ENCODE peak calls at places on chromosomes 6 and 20, in seven cellular contexts. U is B cell; K is endothelial cell; O is neural crest cell; T is activated CD8-positive, alpha-beta T cell treated with anti-CD3 and anti-CD28 coated beads for 36 hours; S is activated B cell treated with CpG ODN at 0.5 μM for 24 hours; N is brain microvascular endothelial cell. X is an unnamed sample.

GRCh38 chr6:170160628-170161611 is 130.0 kb downstream of the DLL1 start:
- DNase-seq in T (no peak), U (no peak), S (no peak), K (no peak), O (no peak), N (no peak), X (no peak)

GRCh38 chr20:58995461-58996225 is 11.4 kb downstream of the CTSZ start:
- DNase-seq in N (no peak), U (no peak), S (no peak), K (no peak), T (no peak), O (no peak), X (peak; percentile 85)

GRCh38 chr20:62860924-62861691 is 514 bp downstream of the TCFL5 start:
- DNase-seq in U (peak; percentile 71), T (peak; percentile 49), K (peak; percentile 41), S (peak; percentile 50), O (no peak), N (no peak), X (no peak)

GRCh38 chr20:8522191-8522590 is 390.1 kb downstream of the PLCB1 start:
- DNase-seq in T (no peak), K (no peak), S (no peak), U (no peak), N (no peak), O (no peak), X (no peak)

GRCh38 chr20:6783752-6784725 is 16.6 kb downstream of the BMP2 start:
- DNase-seq in S (no peak), U (no peak), O (no peak), K (no peak), N (no peak), T (no peak), X (no peak)

GRCh38 chr6:159595173-159595572 is 97.9 kb downstream of the SOD2 start:
- DNase-seq in S (no peak), N (peak; percentile 20), U (no peak), O (no peak), K (no peak), T (no peak), X (peak; percentile 59)

GRCh38 chr20:63224272-63225081 is 8.5 kb upstream of the YTHDF1 start:
- DNase-seq in S (no peak), U (no peak), O (no peak), K (no peak), T (no peak), N (peak; percentile 27), X (peak; percentile 56)

GRCh38 chr6:27112974-27113373 is 134.5 kb upstream of the PRSS16 start:
- DNase-seq in N (no peak), S (no peak), O (no peak), T (no peak), U (no peak), K (no peak), X (no peak)

GRCh38 chr6:31610891-31611425 is 4.1 kb upstream of the AIF1 start:
- DNase-seq in T (no peak), O (no peak), K (no peak), S (no peak), U (no peak), N (no peak), X (no peak)

GRCh38 chr6:14871196-14871595 is 374.7 kb upstream of the JARID2 start:
- DNase-seq in K (no peak), O (no peak), S (no peak), T (no peak), N (no peak), U (no peak), X (no peak)

GRCh38 chr6:154951400-154952200 is 43.5 kb upstream of the TIAM2 start:
- DNase-seq in K (no peak), O (no peak), U (peak; percentile 68), N (no peak), T (peak; percentile 51), S (peak; percentile 22), X (no peak)

GRCh38 chr20:24646331-24646730 is 176.9 kb downstream of the SYNDIG1 start:
- DNase-seq in N (no peak), K (no peak), S (no peak), U (peak; percentile 6), T (no peak), O (no peak), X (no peak)

GRCh38 chr6:43698584-43699349 is 11.2 kb upstream of the MRPS18A start:
- DNase-seq in K (no peak), U (no peak), T (no peak), S (no peak), N (peak; percentile 27), O (no peak), X (peak; percentile 41)

GRCh38 chr20:1375515-1375914 is 17.3 kb downstream of the FKBP1A start:
- DNase-seq in N (peak; percentile 70), T (no peak), U (no peak), O (no peak), S (no peak), K (no peak), X (no peak)

GRCh38 chr6:170254315-170255213 is 36.3 kb downstream of the DLL1 start:
- DNase-seq in T (no peak), O (no peak), S (no peak), N (no peak), K (no peak), U (no peak), X (no peak)

GRCh38 chr20:51153867-51154707 is 131.2 kb upstream of the KCNG1 start:
- DNase-seq in S (no peak), T (no peak), N (no peak), K (no peak), O (no peak), U (no peak), X (no peak)

GRCh38 chr6:122853259-122853995 is 64.4 kb downstream of the SMPDL3A start:
- DNase-seq in O (no peak), T (no peak), K (no peak), N (no peak), U (peak; percentile 6), S (no peak), X (no peak)

GRCh38 chr6:118894425-118895240 is 681 bp downstream of the ASF1A start:
- DNase-seq in T (peak; percentile 73), U (peak; percentile 84), N (peak; percentile 39), K (peak; percentile 57), S (peak; percentile 71), O (peak; percentile 52), X (peak; percentile 74)

GRCh38 chr20:8744228-8744844 is 324.6 kb upstream of the PLCB4 start:
- DNase-seq in K (no peak), S (no peak), U (no peak), N (no peak), T (no peak), O (no peak), X (no peak)

GRCh38 chr6:26222587-26222986 is 135.4 kb downstream of the HFE start:
- DNase-seq in U (no peak), O (no peak), T (peak; percentile 40), S (no peak), K (no peak), N (no peak), X (no peak)

GRCh38 chr6:157187182-157188093 is 135.9 kb downstream of the TMEM242 start:
- DNase-seq in T (no peak), O (no peak), K (no peak), N (no peak), S (no peak), U (no peak), X (no peak)

GRCh38 chr6:3496395-3496794 is 39.5 kb upstream of the SLC22A23 start:
- DNase-seq in U (no peak), K (no peak), S (no peak), O (no peak), T (no peak), N (no peak), X (no peak)

GRCh38 chr6:133551436-133551835 is 310.3 kb downstream of the EYA4 start:
- DNase-seq in S (no peak), T (no peak), N (no peak), O (no peak), U (no peak), K (no peak), X (no peak)

GRCh38 chr20:57398231-57398821 is 7.1 kb downstream of the RBM38 start:
- DNase-seq in U (peak; percentile 98), T (peak; percentile 97), N (no peak), O (no peak), S (peak; percentile 78), K (no peak), X (no peak)

GRCh38 chr20:30610044-30610693 is 647.3 kb upstream of the DEFB115 start:
- DNase-seq in K (no peak), O (no peak), S (no peak), U (no peak), N (no peak), T (no peak), X (no peak)

GRCh38 chr6:84707161-84707560 is 57.2 kb downstream of the TBX18 start:
- DNase-seq in T (no peak), S (no peak), U (no peak), O (no peak), K (no peak), N (no peak), X (no peak)

GRCh38 chr20:33697129-33697528 is 10.9 kb upstream of the E2F1 start:
- DNase-seq in K (no peak), T (no peak), N (no peak), O (no peak), U (no peak), S (no peak), X (no peak)

GRCh38 chr6:151240036-151240685 is 394 bp downstream of the AKAP12 start:
- DNase-seq in T (peak; percentile 81), N (peak; percentile 90), O (peak; percentile 67), U (peak; percentile 14), S (peak; percentile 18), K (peak; percentile 67), X (peak; percentile 65)

GRCh38 chr6:47034919-47035318 is 7.2 kb downstream of the ADGRF1 start:
- DNase-seq in N (peak; percentile 98), T (no peak), K (no peak), O (no peak), S (no peak), U (no peak), X (peak; percentile 98)

GRCh38 chr20:2296545-2297351 is 947 bp downstream of the TGM3 start:
- DNase-seq in K (no peak), T (no peak), U (no peak), N (no peak), S (no peak), O (no peak), X (no peak)

GRCh38 chr20:58065508-58066361 is 162.7 kb downstream of the ANKRD60 start:
- DNase-seq in N (no peak), K (no peak), O (no peak), S (no peak), T (no peak), U (no peak), X (no peak)

GRCh38 chr6:21522007-21522758 is 71.4 kb upstream of the SOX4 start:
- DNase-seq in K (no peak), O (no peak), U (no peak), N (no peak), T (no peak), S (no peak), X (no peak)

X was measured in kidney glomerular epithelial cell.